ENCODE peak calls at places on chromosomes 11 and 22, in five cellular contexts. U, V, G, K and R are unnamed samples.

GRCh38 chr11:46865340-46865739 is 19.3 kb upstream of the CKAP5 start:
- DNase-seq in U (no peak), V (no peak), G (no peak), K (no peak), R (no peak)

GRCh38 chr11:24575392-24575791 is 78.5 kb downstream of the LUZP2 start:
- DNase-seq in U (no peak), G (no peak), V (no peak), K (no peak), R (no peak)

GRCh38 chr11:103683581-103683980 is 352.9 kb upstream of the DDI1 start:
- DNase-seq in G (no peak), V (no peak), U (no peak), K (no peak), R (no peak)

GRCh38 chr11:72239849-72240460 is 4.0 kb downstream of the PHOX2A start:
- DNase-seq in V (peak), G (no peak), U (no peak), K (no peak), R (no peak)

GRCh38 chr11:1224491-1225385 is 1.9 kb downstream of the MUC5B start:
- DNase-seq in U (no peak), K (peak), G (no peak), V (peak), R (peak)

GRCh38 chr11:122776546-122776945 is 61.8 kb upstream of the CRTAM start:
- DNase-seq in K (no peak), U (no peak), V (no peak), G (no peak), R (no peak)

GRCh38 chr11:134414772-134415765 is 3.0 kb upstream of the B3GAT1 start:
- DNase-seq in K (no peak), V (no peak), G (no peak), U (no peak), R (peak)

GRCh38 chr11:10261821-10262220 is 32.2 kb downstream of the SBF2 start:
- DNase-seq in K (no peak), G (no peak), V (no peak), U (no peak), R (no peak)

GRCh38 chr11:41413843-41414242 is 45.6 kb downstream of the LRRC4C start:
- DNase-seq in V (no peak), K (no peak), U (no peak), G (no peak), R (no peak)

GRCh38 chr11:96263361-96263763 is 79.6 kb downstream of the MAML2 start:
- DNase-seq in V (no peak), G (peak), U (no peak), K (peak), R (no peak)

GRCh38 chr11:96187779-96188624 is 155.0 kb downstream of the MAML2 start:
- DNase-seq in U (no peak), K (no peak), V (no peak), G (peak), R (no peak)

GRCh38 chr11:18093946-18094345 is 11.9 kb downstream of the SAAL1 start:
- DNase-seq in U (no peak), G (no peak), K (no peak), V (no peak), R (no peak)

GRCh38 chr11:794766-795637 is 3.1 kb downstream of the SLC25A22 start:
- DNase-seq in G (no peak), U (no peak), V (no peak), K (no peak), R (no peak)

GRCh38 chr11:10379871-10380568 is 75.0 kb upstream of the AMPD3 start:
- DNase-seq in G (no peak), U (no peak), K (no peak), V (peak), R (no peak)

GRCh38 chr11:22561283-22561682 is 64.3 kb downstream of the FANCF start:
- DNase-seq in K (no peak), U (no peak), V (no peak), G (no peak), R (no peak)

GRCh38 chr11:68933605-68934320 is 30.1 kb downstream of the IGHMBP2 start:
- DNase-seq in U (no peak), V (no peak), G (no peak), K (no peak), R (no peak)

GRCh38 chr22:19770349-19771220 is 10.0 kb downstream of the TBX1 start:
- DNase-seq in G (no peak), K (no peak), U (no peak), V (no peak), R (peak)

GRCh38 chr22:47213571-47214230 is 451.3 kb downstream of the TBC1D22A start:
- DNase-seq in G (peak), V (peak), K (peak), U (no peak), R (peak)

GRCh38 chr11:83282084-83282716 is 4.0 kb downstream of the CCDC90B start:
- DNase-seq in K (no peak), G (no peak), V (no peak), U (no peak), R (no peak)

GRCh38 chr11:90134420-90135003 is at the start of gene NAALAD2:
- DNase-seq in V (peak), U (no peak), G (peak), K (peak), R (peak)

GRCh38 chr11:45272701-45273100 is 13.4 kb downstream of the SYT13 start:
- DNase-seq in K (no peak), V (no peak), G (no peak), U (no peak), R (no peak)

GRCh38 chr11:96167233-96167632 is 175.8 kb downstream of the MAML2 start:
- DNase-seq in G (no peak), U (no peak), K (no peak), V (no peak), R (no peak)

GRCh38 chr11:73538381-73538872 is 59.5 kb downstream of the FAM168A start:
- DNase-seq in U (peak), V (no peak), K (no peak), G (no peak), R (no peak)

GRCh38 chr22:41302016-41302767 is 867 bp downstream of the ZC3H7B start:
- DNase-seq in G (no peak), K (peak), U (no peak), V (peak), R (peak)
- TF ChIP-seq ATF2 in G (no peak), K (no peak), U (no peak), V (no peak), R (no peak)

DNA sequence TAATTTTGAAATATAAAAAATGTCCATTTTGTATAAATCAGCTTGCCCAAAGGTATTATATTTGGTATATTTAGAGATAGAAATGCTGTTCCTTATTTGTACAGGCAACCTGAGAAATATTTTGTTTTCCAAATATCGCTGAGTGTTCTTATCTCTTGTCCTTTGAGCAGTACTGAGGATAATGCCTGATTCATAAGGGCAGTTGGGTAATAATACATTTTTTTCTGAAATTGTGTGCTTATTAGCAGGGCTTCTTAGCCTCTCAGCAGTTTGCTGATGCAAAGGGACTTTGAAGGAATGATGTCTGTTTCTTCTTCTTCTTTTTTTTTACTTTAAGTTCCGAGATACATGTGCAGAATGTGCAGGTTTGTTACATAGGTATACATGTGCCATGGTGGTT is 69.1 kb downstream of the LDLRAD3 start:
- DNase-seq in K (no peak), V (no peak), U (no peak), G (no peak), R (no peak)
- TF ChIP-seq ATF2 in K (no peak), V (no peak), U (no peak), G (no peak), R (no peak)

GRCh38 chr22:38320605-38321402 is 3.6 kb upstream of the CSNK1E start:
- DNase-seq in V (no peak), K (no peak), U (no peak), G (no peak), R (no peak)
- TF ChIP-seq ATF2 in V (no peak), K (no peak), U (no peak), G (no peak), R (no peak)

GRCh38 chr11:2521681-2522630 is 77.1 kb downstream of the KCNQ1 start:
- DNase-seq in U (no peak), K (no peak), V (no peak), G (no peak), R (peak)

GRCh38 chr11:2522636-2523255 is 77.9 kb downstream of the KCNQ1 start:
- DNase-seq in G (no peak), U (no peak), K (no peak), V (peak), R (peak)

GRCh38 chr11:2525166-2525861 is 80.5 kb downstream of the KCNQ1 start:
- DNase-seq in U (no peak), V (no peak), K (no peak), G (no peak), R (peak)

GRCh38 chr11:2524446-2525165 is 79.8 kb downstream of the KCNQ1 start:
- DNase-seq in U (no peak), K (no peak), G (no peak), V (no peak), R (peak)

DNA sequence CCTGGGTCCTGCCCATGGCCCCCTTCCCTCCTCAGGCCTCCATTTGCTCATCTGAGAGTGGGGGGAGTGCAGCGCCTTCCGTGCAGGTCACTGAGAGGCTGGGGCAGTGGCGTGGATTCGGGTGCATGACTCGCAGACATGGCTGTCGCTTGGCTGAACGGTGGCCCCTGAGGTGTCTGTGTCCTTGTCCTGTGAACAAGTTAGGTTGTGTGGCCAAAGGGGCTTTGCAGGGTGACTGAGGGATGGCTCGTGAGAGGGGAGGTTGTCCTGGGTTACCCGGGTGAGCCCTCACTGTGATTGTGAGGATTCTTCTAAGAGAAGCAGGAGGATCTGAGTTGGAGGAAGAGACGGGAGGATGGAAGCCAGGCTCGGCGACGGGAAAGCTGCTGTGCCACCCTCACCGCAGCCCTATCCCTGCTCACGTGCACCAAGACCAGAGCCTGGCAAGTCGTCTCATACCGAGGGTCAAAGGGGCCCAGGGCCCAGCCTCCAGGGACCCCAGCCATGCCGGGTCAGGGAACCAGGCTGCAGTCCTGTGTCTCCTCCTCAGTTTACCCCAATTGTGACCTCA is 79.1 kb downstream of the KCNQ1 start:
- DNase-seq in U (no peak), K (no peak), G (no peak), V (no peak), R (peak)
- TF ChIP-seq ATF2 in U (no peak), K (no peak), G (no peak), V (no peak), R (no peak)

GRCh38 chr11:65616575-65617001 is 1.0 kb downstream of the PCNX3 start:
- DNase-seq in G (peak), U (no peak), K (no peak), V (no peak), R (no peak)

GRCh38 chr11:65617990-65618751 is 2.6 kb downstream of the PCNX3 start:
- DNase-seq in G (no peak), V (no peak), K (no peak), U (no peak), R (no peak)

GRCh38 chr11:65615950-65616574 is 486 bp downstream of the PCNX3 start:
- DNase-seq in G (peak), K (peak), U (no peak), V (no peak), R (peak)

GRCh38 chr11:65618763-65619162 is 3.2 kb downstream of the PCNX3 start:
- DNase-seq in G (no peak), K (no peak), U (no peak), V (no peak), R (no peak)

DNA sequence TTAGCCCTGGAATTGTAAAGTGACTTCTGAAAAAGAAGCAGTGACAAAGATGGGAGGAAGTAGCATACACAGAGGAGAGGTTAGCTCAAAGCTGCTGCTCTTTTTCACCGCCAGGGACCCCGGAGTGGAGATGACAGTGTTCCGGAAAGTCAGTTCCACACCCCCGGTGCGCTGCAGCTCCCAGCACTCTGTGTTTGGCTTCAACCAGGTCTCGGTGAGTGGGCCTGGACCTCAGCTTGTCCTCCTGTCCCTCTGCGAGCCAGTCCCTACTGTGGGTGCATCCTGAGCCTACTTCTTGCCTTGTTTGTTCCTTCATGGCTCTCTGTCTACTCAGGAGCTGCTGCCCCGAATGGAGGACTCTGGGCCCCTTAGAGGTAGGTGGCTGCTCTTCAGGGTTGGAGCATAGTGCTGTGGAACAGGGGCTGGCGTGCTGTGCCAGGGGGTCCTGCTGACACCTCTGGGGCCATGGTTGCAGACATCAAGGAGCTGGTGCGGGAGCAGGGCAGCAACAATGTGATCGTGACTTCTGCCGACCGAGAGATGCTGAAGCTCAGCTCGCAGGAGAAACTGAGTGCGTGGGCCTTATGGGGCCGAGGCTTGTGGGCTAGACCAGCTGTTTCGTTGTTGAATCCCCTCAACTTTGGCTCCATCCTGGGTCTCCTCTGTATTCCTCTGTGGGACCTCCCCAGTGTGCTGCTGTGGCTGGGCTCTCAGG is 1.7 kb downstream of the PCNX3 start:
- DNase-seq in V (no peak), U (no peak), K (no peak), G (no peak), R (no peak)
- TF ChIP-seq ATF2 in V (no peak), U (no peak), K (no peak), G (no peak), R (no peak)

DNA sequence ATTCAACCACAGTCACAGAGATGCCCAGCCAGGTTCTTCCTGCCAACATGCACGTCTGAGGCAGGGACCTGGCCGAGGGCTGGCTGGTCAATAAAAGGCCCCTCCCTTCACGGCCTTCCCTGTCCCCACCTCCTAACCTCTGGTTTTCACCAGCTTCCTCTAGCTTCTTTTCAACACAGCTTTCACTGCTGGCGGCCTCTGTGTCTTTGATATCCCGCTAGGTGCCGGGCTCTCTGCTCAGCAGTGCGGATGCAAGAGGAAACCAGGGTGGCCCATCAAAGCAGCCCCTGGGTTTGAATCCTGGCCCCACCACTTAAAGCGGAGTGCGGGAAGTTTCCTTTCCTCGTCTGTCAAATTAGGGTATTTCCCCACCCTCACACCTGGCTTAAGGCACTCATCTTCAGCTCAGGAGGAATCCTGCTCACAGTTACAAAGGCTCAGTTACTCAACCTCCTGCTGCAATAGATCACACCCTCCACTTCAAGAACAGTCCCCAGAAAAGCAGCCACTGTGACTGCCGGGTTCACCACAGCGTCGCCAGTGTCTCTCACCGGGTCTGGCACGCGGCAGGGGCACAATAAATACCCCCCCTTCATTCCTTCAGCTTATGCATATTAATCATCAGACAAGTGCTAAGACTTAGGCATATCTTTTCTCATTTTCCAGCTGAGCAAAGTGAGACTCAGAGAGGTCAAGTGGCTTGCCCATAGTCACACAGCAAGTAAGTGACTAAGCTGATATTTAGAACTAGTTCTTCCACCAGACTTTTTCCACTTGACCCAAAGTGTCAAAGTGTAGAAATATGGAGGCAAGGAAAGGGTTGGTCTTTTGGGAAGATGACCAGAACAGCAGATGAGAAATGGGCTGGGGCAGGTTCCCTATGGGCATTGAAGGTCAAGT is 45.7 kb downstream of the TXN2 start:
- DNase-seq in V (peak), U (peak), G (peak), K (no peak), R (peak)
- TF ChIP-seq ATF2 in V (no peak), U (no peak), G (no peak), K (no peak), R (no peak)

DNA sequence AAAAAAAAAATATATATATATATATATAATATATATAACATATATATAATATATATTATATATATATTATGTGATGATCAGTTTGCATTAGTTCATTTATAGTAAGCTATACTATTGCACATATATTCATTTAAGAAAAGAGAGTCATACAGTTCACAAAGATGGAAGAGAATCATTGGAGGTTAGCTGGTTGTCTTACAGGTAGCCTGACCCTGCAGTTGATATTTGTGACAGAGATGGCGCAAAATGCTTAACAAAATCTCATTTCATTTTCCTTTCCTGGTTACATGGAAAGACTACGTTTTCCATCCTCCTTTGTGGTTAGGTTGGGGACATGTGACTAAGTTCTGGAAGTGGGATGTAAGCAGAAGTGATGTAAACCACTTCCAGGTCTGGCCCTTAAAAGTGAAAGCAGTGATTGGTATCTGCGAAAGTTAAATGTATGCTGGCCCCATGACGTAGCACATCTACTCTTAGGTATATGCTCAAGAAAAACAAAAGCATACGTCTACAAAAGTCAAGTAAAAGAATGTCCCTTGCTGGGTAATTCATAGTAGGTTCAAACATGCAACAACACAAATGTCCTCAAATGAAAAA is 7.2 kb upstream of the TMEM135 start:
- DNase-seq in K (no peak), U (no peak), G (peak), V (no peak), R (no peak)
- TF ChIP-seq ATF2 in K (no peak), U (no peak), G (no peak), V (no peak), R (no peak)